ENCODE peak calls at places on chromosomes 6 and 20, in seven cellular contexts. S is pancreas; B is NCI-H82; W is HEK293T; M is breast epithelium; I is CD8-positive, alpha-beta memory T cell; F is LHCN-M2. D is an unnamed sample.

GRCh38 chr20:53899351-53900167 is 170.8 kb downstream of the BCAS1 start:
- DNase-seq in B (peak), W (no peak), S (no peak), I (peak), F (peak), M (no peak), D (no peak)

GRCh38 chr20:51037499-51038110 is 14.7 kb upstream of the KCNG1 start:
- DNase-seq in M (no peak), F (no peak), B (no peak), S (no peak), W (no peak), I (no peak), D (no peak)

GRCh38 chr6:79034865-79035264 is 43.2 kb downstream of the PHIP start:
- DNase-seq in M (no peak), S (no peak), F (peak), B (no peak), W (no peak), I (no peak), D (no peak)

GRCh38 chr6:79947191-79948173 is at the start of gene ELOVL4:
- DNase-seq in W (peak), S (peak), F (peak), I (peak), B (peak), M (peak), D (peak)

GRCh38 chr6:56292505-56293181 is 45.3 kb upstream of the COL21A1 start:
- DNase-seq in M (no peak), S (no peak), F (peak), W (peak), B (peak), I (no peak), D (no peak)

GRCh38 chr20:33709398-33709797 is 10.7 kb downstream of the PXMP4 start:
- DNase-seq in B (peak), F (no peak), W (no peak), M (no peak), I (no peak), S (no peak), D (no peak)

GRCh38 chr20:44471481-44471882 is 4.2 kb upstream of the TTPAL start:
- DNase-seq in F (peak), B (peak), W (no peak), S (no peak), M (no peak), I (no peak), D (no peak)

GRCh38 chr6:116386581-116387299 is 16.0 kb downstream of the DSE start:
- DNase-seq in M (no peak), W (no peak), B (no peak), S (no peak), I (no peak), F (peak), D (no peak)

GRCh38 chr6:28553986-28554881 is 28.6 kb downstream of the GPX5 start:
- DNase-seq in M (no peak), S (no peak), I (no peak), W (no peak), B (no peak), F (no peak), D (no peak)

GRCh38 chr20:4488407-4489339 is 233.0 kb upstream of the PRND start:
- DNase-seq in W (no peak), M (no peak), I (no peak), S (no peak), B (no peak), F (peak), D (no peak)